ENCODE peak calls at places on chromosome 13, in four cellular contexts. One of them, this sample, is unnamed.

GRCh38 chr13:28100149-28101121 is at the start of gene FLT3:
- DNase-seq in H1: peak; percentile 49
- DNase-seq in K562: peak; percentile 8
- DNase-seq in GM12878: no peak
- DNase-seq in this sample: peak; percentile 59

GRCh38 chr13:93628136-93628535 is 401.5 kb downstream of the GPC6 start:
- DNase-seq in GM12878: no peak
- DNase-seq in H1: no peak
- DNase-seq in K562: no peak
- DNase-seq in this sample: no peak

GRCh38 chr13:111216166-111216960 is 101.3 kb downstream of the ARHGEF7 start:
- DNase-seq in GM12878: no peak
- DNase-seq in K562: peak; percentile 14
- DNase-seq in H1: no peak
- DNase-seq in this sample: peak; percentile 45

GRCh38 chr13:40087021-40088002 is 431.9 kb downstream of the COG6 start:
- DNase-seq in GM12878: no peak
- DNase-seq in H1: no peak
- DNase-seq in K562: no peak
- DNase-seq in this sample: no peak

GRCh38 chr13:55190996-55191395 is 1949.7 kb upstream of the PRR20A start:
- DNase-seq in GM12878: no peak
- DNase-seq in H1: no peak
- DNase-seq in K562: no peak
- DNase-seq in this sample: no peak

GRCh38 chr13:28532226-28533048 is 37.5 kb upstream of the FLT1 start:
- DNase-seq in H1: no peak
- DNase-seq in K562: peak; percentile 64
- DNase-seq in GM12878: no peak
- DNase-seq in this sample: no peak

GRCh38 chr13:86907116-86907515 is 764.1 kb upstream of the SLITRK5 start:
- DNase-seq in K562: no peak
- DNase-seq in H1: no peak
- DNase-seq in GM12878: no peak
- DNase-seq in this sample: no peak

GRCh38 chr13:86932935-86933334 is 738.2 kb upstream of the SLITRK5 start:
- DNase-seq in K562: no peak
- DNase-seq in H1: peak; percentile 43
- DNase-seq in GM12878: no peak
- DNase-seq in this sample: no peak

GRCh38 chr13:39016789-39017188 is 21.1 kb downstream of the PROSER1 start:
- DNase-seq in K562: peak; percentile 14
- DNase-seq in H1: no peak
- DNase-seq in GM12878: no peak
- DNase-seq in this sample: no peak

GRCh38 chr13:77213644-77214043 is 113.2 kb downstream of the MYCBP2 start:
- DNase-seq in GM12878: no peak
- DNase-seq in K562: no peak
- DNase-seq in H1: no peak
- DNase-seq in this sample: no peak

GRCh38 chr13:29805994-29806748 is 44.2 kb downstream of the UBL3 start:
- DNase-seq in GM12878: no peak
- DNase-seq in K562: no peak
- DNase-seq in H1: no peak
- DNase-seq in this sample: no peak

GRCh38 chr13:113548171-113548641 is 36.3 kb upstream of the TFDP1 start:
- DNase-seq in H1: no peak
- DNase-seq in K562: no peak
- DNase-seq in GM12878: no peak
- DNase-seq in this sample: no peak

GRCh38 chr13:32267836-32268439 is 47.2 kb downstream of the ZAR1L start:
- DNase-seq in K562: peak; percentile 8
- DNase-seq in GM12878: no peak
- DNase-seq in H1: peak; percentile 65
- DNase-seq in this sample: peak; percentile 19

GRCh38 chr13:83816081-83816480 is 66.2 kb downstream of the SLITRK1 start:
- DNase-seq in K562: no peak
- DNase-seq in H1: no peak
- DNase-seq in GM12878: no peak
- DNase-seq in this sample: no peak

GRCh38 chr13:30274083-30274482 is 33.3 kb downstream of the KATNAL1 start:
- DNase-seq in K562: no peak
- DNase-seq in GM12878: no peak
- DNase-seq in H1: no peak
- DNase-seq in this sample: no peak

GRCh38 chr13:100526299-100527030 is 62.1 kb downstream of the GGACT start:
- DNase-seq in H1: no peak
- DNase-seq in GM12878: no peak
- DNase-seq in K562: no peak
- DNase-seq in this sample: no peak

GRCh38 chr13:97425570-97425969 is 8.4 kb upstream of the RAP2A start:
- DNase-seq in K562: no peak
- DNase-seq in GM12878: no peak
- DNase-seq in H1: no peak
- DNase-seq in this sample: no peak
- TF ChIP-seq POLR2A in K562: no peak
- TF ChIP-seq POLR2A in GM12878: no peak
- TF ChIP-seq POLR2A in H1: no peak
- TF ChIP-seq POLR2A in this sample: no peak

GRCh38 chr13:42977219-42977659 is 14.8 kb downstream of the EPSTI1 start:
- DNase-seq in H1: no peak
- DNase-seq in K562: no peak
- DNase-seq in GM12878: no peak
- DNase-seq in this sample: no peak
- TF ChIP-seq TAF1 in H1: no peak
- TF ChIP-seq TAF1 in K562: no peak
- TF ChIP-seq TAF1 in GM12878: no peak
- TF ChIP-seq TAF1 in this sample: no peak

GRCh38 chr13:46844431-46844830 is 47.5 kb upstream of the ESD start:
- DNase-seq in K562: no peak
- DNase-seq in H1: no peak
- DNase-seq in GM12878: no peak
- DNase-seq in this sample: no peak

GRCh38 chr13:46845146-46845545 is 48.2 kb upstream of the ESD start:
- DNase-seq in GM12878: no peak
- DNase-seq in H1: no peak
- DNase-seq in K562: no peak
- DNase-seq in this sample: no peak

DNA sequence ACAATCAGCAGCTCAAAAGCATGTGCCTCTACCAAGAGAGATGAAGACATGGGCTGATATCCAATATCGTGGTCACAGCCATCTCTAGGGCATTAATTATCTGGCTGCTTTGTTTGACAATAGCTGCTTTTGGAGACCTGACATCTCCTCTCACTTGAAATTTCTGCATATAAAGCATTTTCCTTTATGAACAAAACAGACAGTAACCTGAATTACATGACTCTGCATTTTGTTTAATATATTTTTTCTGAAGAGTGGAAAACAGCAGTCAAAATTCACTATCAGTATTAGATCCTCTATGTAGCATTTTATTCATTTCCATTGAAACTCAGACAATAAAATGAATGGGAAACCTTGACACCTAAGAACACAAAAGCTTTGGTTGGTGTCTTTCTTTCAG is 42.4 kb upstream of the ESD start:
- DNase-seq in K562: no peak
- DNase-seq in GM12878: no peak
- DNase-seq in H1: no peak
- DNase-seq in this sample: no peak
- TF ChIP-seq POLR2A in K562: no peak
- TF ChIP-seq POLR2A in GM12878: no peak
- TF ChIP-seq POLR2A in H1: no peak
- TF ChIP-seq POLR2A in this sample: no peak

GRCh38 chr13:44389856-44390255 is 16.2 kb downstream of the SERP2 start:
- DNase-seq in H1: no peak
- DNase-seq in K562: no peak
- DNase-seq in GM12878: no peak
- DNase-seq in this sample: no peak
- TF ChIP-seq TAF1 in H1: no peak
- TF ChIP-seq TAF1 in K562: no peak
- TF ChIP-seq TAF1 in GM12878: no peak
- TF ChIP-seq TAF1 in this sample: no peak

DNA sequence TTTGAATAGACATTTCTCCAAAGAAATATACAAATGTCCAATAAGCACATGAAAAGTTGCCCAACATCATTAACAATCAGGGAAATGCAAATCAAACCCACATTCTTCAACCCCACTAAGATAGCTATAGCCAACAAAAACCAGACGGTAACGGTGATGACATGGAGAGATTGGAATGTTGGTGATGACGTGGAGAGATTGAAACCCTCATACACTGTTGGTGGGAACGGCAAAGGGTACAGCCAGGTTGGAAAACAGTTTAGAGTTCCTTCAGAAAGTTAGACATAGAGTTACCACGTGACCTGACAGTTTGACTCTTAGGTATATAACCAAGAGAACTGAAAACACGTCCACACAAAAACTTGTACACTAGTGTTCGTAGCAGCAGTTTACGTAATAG is 48.1 kb downstream of the TNFRSF19 start:
- DNase-seq in H1: no peak
- DNase-seq in GM12878: no peak
- DNase-seq in K562: no peak
- DNase-seq in this sample: no peak
- TF ChIP-seq POLR2A in H1: no peak
- TF ChIP-seq POLR2A in GM12878: no peak
- TF ChIP-seq POLR2A in K562: no peak
- TF ChIP-seq POLR2A in this sample: no peak